ENCODE peak calls at places on chromosomes 6 and 20, in seven cellular contexts. X is mesendoderm, K is H9, S is trophoblast cell, U is IMR-90, N is mesenchymal stem cell, L is H1. C is an unnamed sample.

GRCh38 chr20:23050847-23051627 is 1.6 kb upstream of the THBD start:
- DNase-seq in X (peak; percentile 96), K (peak; percentile 88), S (peak; percentile 50), U (peak; percentile 52), N (peak; percentile 93), L (peak; percentile 98), C (peak; percentile 87)

GRCh38 chr6:12241493-12242214 is 48.5 kb upstream of the EDN1 start:
- DNase-seq in X (no peak), K (no peak), S (no peak), U (no peak), N (no peak), L (no peak), C (no peak)

GRCh38 chr6:135604035-135604865 is 106.7 kb upstream of the AHI1 start:
- DNase-seq in X (no peak), K (no peak), S (no peak), U (no peak), N (no peak), L (no peak), C (no peak)

GRCh38 chr20:41058007-41058673 is 29.5 kb downstream of the TOP1 start:
- DNase-seq in X (peak; percentile 69), K (no peak), S (no peak), U (peak; percentile 93), N (peak; percentile 94), L (no peak), C (no peak)

GRCh38 chr6:43491750-43492661 is 14.6 kb downstream of the TJAP1 start:
- DNase-seq in X (no peak), K (no peak), S (no peak), U (peak; percentile 77), N (no peak), L (no peak), C (no peak)

GRCh38 chr6:166904101-166904746 is 52.1 kb downstream of the RNASET2 start:
- DNase-seq in X (peak; percentile 66), K (peak; percentile 60), S (no peak), U (peak; percentile 12), N (no peak), L (peak; percentile 47), C (peak; percentile 17)

GRCh38 chr20:58550661-58551060 is 35.5 kb upstream of the APCDD1L start:
- DNase-seq in X (no peak), K (peak; percentile 8), S (no peak), U (peak; percentile 97), N (peak; percentile 86), L (peak; percentile 26), C (no peak)

GRCh38 chr20:33945391-33946079 is 48.2 kb upstream of the RALY start:
- DNase-seq in X (no peak), K (no peak), S (no peak), U (peak; percentile 93), N (peak; percentile 86), L (no peak), C (no peak)

GRCh38 chr6:39347906-39348585 is 25.5 kb upstream of the KCNK16 start:
- DNase-seq in X (peak; percentile 83), K (peak; percentile 83), S (peak; percentile 63), U (peak; percentile 51), N (peak; percentile 71), L (peak; percentile 97), C (peak; percentile 60)

GRCh38 chr6:107064579-107065065 is 36.6 kb downstream of the MTRES1 start:
- DNase-seq in X (no peak), K (no peak), S (no peak), U (peak; percentile 82), N (peak; percentile 80), L (no peak), C (no peak)

GRCh38 chr6:45997875-45998506 is 17.7 kb downstream of the CLIC5 start:
- DNase-seq in X (peak; percentile 49), K (no peak), S (no peak), U (no peak), N (no peak), L (no peak), C (no peak)

GRCh38 chr6:5958948-5959347 is 47.8 kb downstream of the NRN1 start:
- DNase-seq in X (peak; percentile 36), K (no peak), S (no peak), U (no peak), N (no peak), L (no peak), C (peak; percentile 31)

GRCh38 chr6:5422321-5422915 is 161.1 kb downstream of the FARS2 start:
- DNase-seq in X (peak; percentile 72), K (peak; percentile 71), S (peak; percentile 16), U (peak; percentile 62), N (peak; percentile 47), L (peak; percentile 57), C (no peak)

GRCh38 chr6:146289816-146290588 is 253.6 kb upstream of the RAB32 start:
- DNase-seq in X (no peak), K (no peak), S (no peak), U (peak; percentile 52), N (peak; percentile 87), L (no peak), C (no peak)

GRCh38 chr6:136846046-136846445 is 23.7 kb downstream of the PEX7 start:
- DNase-seq in X (peak; percentile 70), K (no peak), S (peak; percentile 18), U (peak; percentile 80), N (peak; percentile 57), L (no peak), C (peak; percentile 32)

GRCh38 chr6:134028438-134028837 is 24.0 kb downstream of the SLC2A12 start:
- DNase-seq in X (no peak), K (no peak), S (no peak), U (no peak), N (no peak), L (no peak), C (no peak)

GRCh38 chr6:56713285-56713684 is 70.6 kb upstream of the DST start:
- DNase-seq in X (peak; percentile 76), K (peak; percentile 39), S (peak; percentile 45), U (peak; percentile 89), N (peak; percentile 86), L (no peak), C (no peak)

GRCh38 chr6:22071655-22072054 is 225.2 kb downstream of the PRL start:
- DNase-seq in X (peak; percentile 58), K (peak; percentile 39), S (no peak), U (peak; percentile 66), N (peak; percentile 68), L (no peak), C (peak; percentile 9)

GRCh38 chr20:46635514-46636091 is 15.7 kb downstream of the SLC13A3 start:
- DNase-seq in X (peak; percentile 19), K (no peak), S (peak; percentile 83), U (no peak), N (no peak), L (peak; percentile 30), C (no peak)

GRCh38 chr20:57061058-57061900 is 205.2 kb downstream of the BMP7 start:
- DNase-seq in X (peak; percentile 75), K (peak; percentile 78), S (no peak), U (no peak), N (peak; percentile 67), L (peak; percentile 75), C (peak; percentile 57)

GRCh38 chr20:1319462-1319861 is 9.5 kb downstream of the SDCBP2 start:
- DNase-seq in X (no peak), K (no peak), S (no peak), U (no peak), N (no peak), L (no peak), C (no peak)

GRCh38 chr6:156752666-156753301 is 24.4 kb upstream of the ARID1B start:
- DNase-seq in X (peak; percentile 55), K (peak; percentile 73), S (no peak), U (no peak), N (no peak), L (peak; percentile 57), C (no peak)

GRCh38 chr20:63273635-63274380 is 1.2 kb downstream of the ARFGAP1 start:
- DNase-seq in X (no peak), K (no peak), S (peak; percentile 56), U (peak; percentile 88), N (peak; percentile 88), L (no peak), C (no peak)

GRCh38 chr6:53986721-53987526 is 124.3 kb upstream of the MLIP start:
- DNase-seq in X (peak; percentile 63), K (no peak), S (no peak), U (peak; percentile 17), N (peak; percentile 76), L (no peak), C (no peak)

DNA sequence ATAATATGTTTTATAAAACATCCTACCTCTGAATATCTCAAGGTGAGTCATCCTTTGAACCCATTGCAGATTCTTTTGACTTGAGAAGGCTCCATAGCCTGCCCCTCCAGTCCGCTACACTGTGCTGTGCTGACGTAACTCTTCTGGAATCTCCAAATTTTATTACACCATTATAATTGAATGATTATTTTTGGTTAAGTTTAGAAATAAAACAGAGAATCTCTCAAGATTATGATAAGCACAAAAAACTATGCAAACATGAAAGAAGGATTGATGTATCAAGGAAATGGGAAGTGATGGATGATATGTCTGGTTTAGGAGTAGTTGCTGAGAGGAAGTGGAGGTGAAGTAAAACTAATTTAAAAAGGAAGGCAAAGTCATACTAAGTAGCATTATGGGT is 1021.3 kb downstream of the HACE1 start:
- DNase-seq in X (no peak), K (no peak), S (no peak), U (no peak), N (no peak), L (no peak), C (no peak)
- H2AK5ac ChIP-seq in X (no peak overlapping the region), K (no peak overlapping the region), S (no peak overlapping the region), U (no peak overlapping the region), N (no peak overlapping the region), L (no peak overlapping the region), C (no peak overlapping the region)

DNA sequence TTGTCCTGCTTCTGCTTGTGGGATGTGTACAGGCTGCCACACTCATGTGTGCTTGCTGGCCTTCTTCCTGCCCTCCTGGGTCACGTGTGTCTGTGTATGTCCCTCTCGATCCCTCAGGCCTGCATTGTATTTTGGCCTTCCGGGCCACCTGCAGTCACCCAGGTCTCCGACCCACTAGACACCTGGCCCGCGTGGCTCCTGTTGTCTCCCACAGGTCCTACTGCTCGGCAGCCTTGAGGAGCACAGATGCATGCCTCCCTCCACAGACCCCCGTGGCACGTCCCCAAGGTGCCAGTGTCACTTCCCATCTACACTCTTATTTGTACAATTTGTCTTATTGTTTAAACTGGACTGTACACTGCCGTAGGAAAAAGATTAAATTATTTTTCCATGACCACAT is 43.1 kb downstream of the FOXC1 start:
- DNase-seq in X (no peak), K (no peak), S (no peak), U (no peak), N (no peak), L (no peak), C (no peak)
- H2AK5ac ChIP-seq in X (no peak overlapping the region), K (no peak overlapping the region), S (no peak overlapping the region), U (peak overlapping the region; percentile 72), N (no peak overlapping the region), L (no peak overlapping the region), C (no peak overlapping the region)

GRCh38 chr6:101921829-101922450 is 528.4 kb downstream of the GRIK2 start:
- DNase-seq in X (no peak), K (no peak), S (no peak), U (no peak), N (no peak), L (no peak), C (no peak)
- H2AK5ac ChIP-seq in X (no peak overlapping the region), K (no peak overlapping the region), S (no peak overlapping the region), U (no peak overlapping the region), N (no peak overlapping the region), L (no peak overlapping the region), C (no peak overlapping the region)

DNA sequence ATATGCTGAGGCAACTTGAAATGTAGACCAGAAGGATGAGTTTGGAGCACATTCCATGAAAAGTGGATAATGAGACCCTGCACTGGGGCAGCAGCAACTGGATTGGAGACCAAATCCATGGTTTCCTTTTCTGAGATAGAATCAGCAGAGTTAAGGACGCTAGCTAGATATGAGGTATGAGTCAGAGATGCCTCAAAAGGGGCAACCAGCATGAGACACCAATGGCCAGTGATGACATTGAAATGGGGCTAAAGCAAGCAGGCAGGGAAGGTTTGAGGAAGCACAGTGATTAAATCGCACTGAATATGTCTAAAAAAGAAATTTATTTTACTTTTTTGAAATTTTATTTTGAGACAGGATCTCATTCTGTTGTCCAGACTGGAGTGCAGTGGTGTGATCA is 802.4 kb downstream of the TFAP2A start:
- DNase-seq in X (no peak), K (no peak), S (peak; percentile 7), U (peak; percentile 17), N (peak; percentile 15), L (no peak), C (no peak)
- H2AK5ac ChIP-seq in X (no peak overlapping the region), K (no peak overlapping the region), S (no peak overlapping the region), U (no peak overlapping the region), N (no peak overlapping the region), L (no peak overlapping the region), C (no peak overlapping the region)